ENCODE peak calls at places on chromosomes 2 and 18, in nine cellular contexts. One of them, this sample, is unnamed.

GRCh38 chr2:129388870-129389269 is 590.6 kb upstream of the RAB6C start:
- DNase-seq in lower leg skin: no peak
- DNase-seq in epithelial cell of esophagus: no peak
- DNase-seq in Calu3: no peak
- DNase-seq in fibroblast of the aortic adventitia: no peak
- DNase-seq in activated CD4-positive, CD25-positive, alpha-beta regulatory T cell: no peak
- DNase-seq in HTR-8/SVneo: no peak
- DNase-seq in stimulated activated CD8-positive, alpha-beta memory T cell treated with anti-CD3 and anti-CD28 coated beads, Interleukin-12 subunit alpha, Interleukin-12 subunit beta, amount 100 ng/mL, for 1 hour: no peak
- DNase-seq in M059J: no peak
- DNase-seq in this sample: no peak

GRCh38 chr2:183868707-183869106 is 729.6 kb upstream of the ZNF804A start:
- DNase-seq in HTR-8/SVneo: peak; percentile 9
- DNase-seq in lower leg skin: no peak
- DNase-seq in epithelial cell of esophagus: peak; percentile 85
- DNase-seq in activated CD4-positive, CD25-positive, alpha-beta regulatory T cell: no peak
- DNase-seq in fibroblast of the aortic adventitia: no peak
- DNase-seq in M059J: peak; percentile 27
- DNase-seq in stimulated activated CD8-positive, alpha-beta memory T cell treated with anti-CD3 and anti-CD28 coated beads, Interleukin-12 subunit alpha, Interleukin-12 subunit beta, amount 100 ng/mL, for 1 hour: no peak
- DNase-seq in Calu3: no peak
- DNase-seq in this sample: peak; percentile 42

GRCh38 chr2:152594022-152594712 is 123.1 kb downstream of the PRPF40A start:
- DNase-seq in M059J: no peak
- DNase-seq in lower leg skin: no peak
- DNase-seq in HTR-8/SVneo: no peak
- DNase-seq in epithelial cell of esophagus: peak; percentile 6
- DNase-seq in activated CD4-positive, CD25-positive, alpha-beta regulatory T cell: no peak
- DNase-seq in Calu3: no peak
- DNase-seq in fibroblast of the aortic adventitia: no peak
- DNase-seq in stimulated activated CD8-positive, alpha-beta memory T cell treated with anti-CD3 and anti-CD28 coated beads, Interleukin-12 subunit alpha, Interleukin-12 subunit beta, amount 100 ng/mL, for 1 hour: no peak
- DNase-seq in this sample: no peak

GRCh38 chr2:234165421-234165820 is 114.9 kb downstream of the SPP2 start:
- DNase-seq in lower leg skin: no peak
- DNase-seq in fibroblast of the aortic adventitia: peak; percentile 32
- DNase-seq in epithelial cell of esophagus: peak; percentile 62
- DNase-seq in stimulated activated CD8-positive, alpha-beta memory T cell treated with anti-CD3 and anti-CD28 coated beads, Interleukin-12 subunit alpha, Interleukin-12 subunit beta, amount 100 ng/mL, for 1 hour: no peak
- DNase-seq in M059J: peak; percentile 63
- DNase-seq in Calu3: no peak
- DNase-seq in activated CD4-positive, CD25-positive, alpha-beta regulatory T cell: no peak
- DNase-seq in HTR-8/SVneo: no peak
- DNase-seq in this sample: peak; percentile 98

GRCh38 chr18:43501099-43501498 is 223.8 kb upstream of the SYT4 start:
- DNase-seq in Calu3: no peak
- DNase-seq in epithelial cell of esophagus: no peak
- DNase-seq in stimulated activated CD8-positive, alpha-beta memory T cell treated with anti-CD3 and anti-CD28 coated beads, Interleukin-12 subunit alpha, Interleukin-12 subunit beta, amount 100 ng/mL, for 1 hour: no peak
- DNase-seq in fibroblast of the aortic adventitia: no peak
- DNase-seq in lower leg skin: no peak
- DNase-seq in M059J: no peak
- DNase-seq in HTR-8/SVneo: no peak
- DNase-seq in activated CD4-positive, CD25-positive, alpha-beta regulatory T cell: no peak
- DNase-seq in this sample: no peak

GRCh38 chr2:219675206-219675605 is 47.8 kb downstream of the SLC4A3 start:
- DNase-seq in Calu3: no peak
- DNase-seq in fibroblast of the aortic adventitia: no peak
- DNase-seq in stimulated activated CD8-positive, alpha-beta memory T cell treated with anti-CD3 and anti-CD28 coated beads, Interleukin-12 subunit alpha, Interleukin-12 subunit beta, amount 100 ng/mL, for 1 hour: no peak
- DNase-seq in HTR-8/SVneo: no peak
- DNase-seq in epithelial cell of esophagus: peak; percentile 71
- DNase-seq in activated CD4-positive, CD25-positive, alpha-beta regulatory T cell: no peak
- DNase-seq in M059J: peak; percentile 87
- DNase-seq in lower leg skin: peak; percentile 52
- DNase-seq in this sample: no peak

GRCh38 chr2:227389661-227390060 is 1.9 kb upstream of the SCYGR1 start:
- DNase-seq in stimulated activated CD8-positive, alpha-beta memory T cell treated with anti-CD3 and anti-CD28 coated beads, Interleukin-12 subunit alpha, Interleukin-12 subunit beta, amount 100 ng/mL, for 1 hour: no peak
- DNase-seq in Calu3: no peak
- DNase-seq in epithelial cell of esophagus: no peak
- DNase-seq in activated CD4-positive, CD25-positive, alpha-beta regulatory T cell: no peak
- DNase-seq in fibroblast of the aortic adventitia: no peak
- DNase-seq in lower leg skin: no peak
- DNase-seq in HTR-8/SVneo: no peak
- DNase-seq in M059J: no peak
- DNase-seq in this sample: no peak

GRCh38 chr2:143264851-143265250 is 135.6 kb downstream of the ARHGAP15 start:
- DNase-seq in stimulated activated CD8-positive, alpha-beta memory T cell treated with anti-CD3 and anti-CD28 coated beads, Interleukin-12 subunit alpha, Interleukin-12 subunit beta, amount 100 ng/mL, for 1 hour: no peak
- DNase-seq in HTR-8/SVneo: no peak
- DNase-seq in fibroblast of the aortic adventitia: peak; percentile 92
- DNase-seq in lower leg skin: no peak
- DNase-seq in activated CD4-positive, CD25-positive, alpha-beta regulatory T cell: no peak
- DNase-seq in M059J: peak; percentile 75
- DNase-seq in epithelial cell of esophagus: peak; percentile 18
- DNase-seq in Calu3: no peak
- DNase-seq in this sample: peak; percentile 90

GRCh38 chr18:46686186-46686585 is 29.2 kb upstream of the LOXHD1 start:
- DNase-seq in lower leg skin: no peak
- DNase-seq in M059J: no peak
- DNase-seq in HTR-8/SVneo: no peak
- DNase-seq in fibroblast of the aortic adventitia: no peak
- DNase-seq in Calu3: no peak
- DNase-seq in stimulated activated CD8-positive, alpha-beta memory T cell treated with anti-CD3 and anti-CD28 coated beads, Interleukin-12 subunit alpha, Interleukin-12 subunit beta, amount 100 ng/mL, for 1 hour: no peak
- DNase-seq in epithelial cell of esophagus: no peak
- DNase-seq in activated CD4-positive, CD25-positive, alpha-beta regulatory T cell: no peak
- DNase-seq in this sample: no peak

GRCh38 chr18:7743256-7743655 is 176.1 kb downstream of the PTPRM start:
- DNase-seq in epithelial cell of esophagus: peak; percentile 19
- DNase-seq in Calu3: no peak
- DNase-seq in activated CD4-positive, CD25-positive, alpha-beta regulatory T cell: no peak
- DNase-seq in M059J: no peak
- DNase-seq in stimulated activated CD8-positive, alpha-beta memory T cell treated with anti-CD3 and anti-CD28 coated beads, Interleukin-12 subunit alpha, Interleukin-12 subunit beta, amount 100 ng/mL, for 1 hour: no peak
- DNase-seq in fibroblast of the aortic adventitia: no peak
- DNase-seq in HTR-8/SVneo: no peak
- DNase-seq in lower leg skin: no peak
- DNase-seq in this sample: no peak

GRCh38 chr2:105641389-105641811 is 103.3 kb upstream of the NCK2 start:
- DNase-seq in epithelial cell of esophagus: no peak
- DNase-seq in stimulated activated CD8-positive, alpha-beta memory T cell treated with anti-CD3 and anti-CD28 coated beads, Interleukin-12 subunit alpha, Interleukin-12 subunit beta, amount 100 ng/mL, for 1 hour: no peak
- DNase-seq in lower leg skin: peak; percentile 82
- DNase-seq in activated CD4-positive, CD25-positive, alpha-beta regulatory T cell: no peak
- DNase-seq in fibroblast of the aortic adventitia: no peak
- DNase-seq in M059J: no peak
- DNase-seq in HTR-8/SVneo: no peak
- DNase-seq in Calu3: no peak
- DNase-seq in this sample: no peak

GRCh38 chr2:21229302-21229701 is 105.5 kb downstream of the TDRD15 start:
- DNase-seq in fibroblast of the aortic adventitia: no peak
- DNase-seq in activated CD4-positive, CD25-positive, alpha-beta regulatory T cell: no peak
- DNase-seq in Calu3: no peak
- DNase-seq in lower leg skin: no peak
- DNase-seq in epithelial cell of esophagus: no peak
- DNase-seq in M059J: peak; percentile 17
- DNase-seq in HTR-8/SVneo: no peak
- DNase-seq in stimulated activated CD8-positive, alpha-beta memory T cell treated with anti-CD3 and anti-CD28 coated beads, Interleukin-12 subunit alpha, Interleukin-12 subunit beta, amount 100 ng/mL, for 1 hour: no peak
- DNase-seq in this sample: no peak

GRCh38 chr2:20448246-20449046 is 1.6 kb downstream of the RHOB start:
- DNase-seq in stimulated activated CD8-positive, alpha-beta memory T cell treated with anti-CD3 and anti-CD28 coated beads, Interleukin-12 subunit alpha, Interleukin-12 subunit beta, amount 100 ng/mL, for 1 hour: no peak
- DNase-seq in fibroblast of the aortic adventitia: peak; percentile 35
- DNase-seq in lower leg skin: peak; percentile 83
- DNase-seq in HTR-8/SVneo: no peak
- DNase-seq in M059J: peak; percentile 49
- DNase-seq in epithelial cell of esophagus: no peak
- DNase-seq in Calu3: no peak
- DNase-seq in activated CD4-positive, CD25-positive, alpha-beta regulatory T cell: no peak
- DNase-seq in this sample: no peak

GRCh38 chr2:36556847-36557246 is 41.1 kb downstream of the FEZ2 start:
- DNase-seq in HTR-8/SVneo: no peak
- DNase-seq in activated CD4-positive, CD25-positive, alpha-beta regulatory T cell: no peak
- DNase-seq in Calu3: no peak
- DNase-seq in M059J: peak; percentile 67
- DNase-seq in stimulated activated CD8-positive, alpha-beta memory T cell treated with anti-CD3 and anti-CD28 coated beads, Interleukin-12 subunit alpha, Interleukin-12 subunit beta, amount 100 ng/mL, for 1 hour: no peak
- DNase-seq in lower leg skin: no peak
- DNase-seq in epithelial cell of esophagus: no peak
- DNase-seq in fibroblast of the aortic adventitia: peak; percentile 53
- DNase-seq in this sample: peak; percentile 76

GRCh38 chr2:134446431-134447091 is 192.7 kb downstream of the MGAT5 start:
- DNase-seq in activated CD4-positive, CD25-positive, alpha-beta regulatory T cell: no peak
- DNase-seq in M059J: peak; percentile 74
- DNase-seq in epithelial cell of esophagus: peak; percentile 13
- DNase-seq in fibroblast of the aortic adventitia: peak; percentile 13
- DNase-seq in lower leg skin: no peak
- DNase-seq in stimulated activated CD8-positive, alpha-beta memory T cell treated with anti-CD3 and anti-CD28 coated beads, Interleukin-12 subunit alpha, Interleukin-12 subunit beta, amount 100 ng/mL, for 1 hour: no peak
- DNase-seq in Calu3: no peak
- DNase-seq in HTR-8/SVneo: peak; percentile 34
- DNase-seq in this sample: peak; percentile 8

GRCh38 chr2:138630164-138630563 is 128.6 kb downstream of the SPOPL start:
- DNase-seq in M059J: no peak
- DNase-seq in Calu3: no peak
- DNase-seq in fibroblast of the aortic adventitia: no peak
- DNase-seq in stimulated activated CD8-positive, alpha-beta memory T cell treated with anti-CD3 and anti-CD28 coated beads, Interleukin-12 subunit alpha, Interleukin-12 subunit beta, amount 100 ng/mL, for 1 hour: no peak
- DNase-seq in epithelial cell of esophagus: peak; percentile 69
- DNase-seq in HTR-8/SVneo: no peak
- DNase-seq in activated CD4-positive, CD25-positive, alpha-beta regulatory T cell: no peak
- DNase-seq in lower leg skin: no peak
- DNase-seq in this sample: no peak

GRCh38 chr18:57376503-57376902 is 24.1 kb downstream of the ST8SIA3 start:
- DNase-seq in epithelial cell of esophagus: no peak
- DNase-seq in HTR-8/SVneo: no peak
- DNase-seq in stimulated activated CD8-positive, alpha-beta memory T cell treated with anti-CD3 and anti-CD28 coated beads, Interleukin-12 subunit alpha, Interleukin-12 subunit beta, amount 100 ng/mL, for 1 hour: no peak
- DNase-seq in activated CD4-positive, CD25-positive, alpha-beta regulatory T cell: no peak
- DNase-seq in fibroblast of the aortic adventitia: no peak
- DNase-seq in lower leg skin: no peak
- DNase-seq in M059J: no peak
- DNase-seq in Calu3: no peak
- DNase-seq in this sample: no peak

This sample was measured in astrocyte.